ENCODE peak calls at places on chromosomes 6 and 20, in nine cellular contexts. One of them, this sample, is unnamed.

GRCh38 chr20:58372836-58373235 is 16.2 kb upstream of the VAPB start:
- DNase-seq in stomach: no peak
- DNase-seq in right atrium auricular region: no peak
- DNase-seq in colonic mucosa: no peak
- DNase-seq in aorta: no peak
- DNase-seq in psoas muscle: no peak
- DNase-seq in testis: no peak
- DNase-seq in RWPE1: no peak
- DNase-seq in heart left ventricle: no peak
- DNase-seq in this sample: no peak

GRCh38 chr6:114085206-114085605 is 114.3 kb upstream of the HDAC2 start:
- DNase-seq in RWPE1: no peak
- DNase-seq in colonic mucosa: no peak
- DNase-seq in right atrium auricular region: no peak
- DNase-seq in testis: no peak
- DNase-seq in aorta: no peak
- DNase-seq in stomach: no peak
- DNase-seq in heart left ventricle: no peak
- DNase-seq in psoas muscle: no peak
- DNase-seq in this sample: no peak

GRCh38 chr6:157035576-157035975 is 258.4 kb downstream of the ARID1B start:
- DNase-seq in psoas muscle: no peak
- DNase-seq in colonic mucosa: no peak
- DNase-seq in right atrium auricular region: no peak
- DNase-seq in heart left ventricle: no peak
- DNase-seq in RWPE1: no peak
- DNase-seq in aorta: no peak
- DNase-seq in testis: no peak
- DNase-seq in stomach: no peak
- DNase-seq in this sample: no peak

GRCh38 chr6:166997768-166998255 is 1.4 kb upstream of the CEP43 start:
- DNase-seq in testis: peak; percentile 69
- DNase-seq in psoas muscle: peak; percentile 60
- DNase-seq in stomach: peak; percentile 69
- DNase-seq in right atrium auricular region: no peak
- DNase-seq in aorta: peak; percentile 66
- DNase-seq in colonic mucosa: peak; percentile 78
- DNase-seq in heart left ventricle: no peak
- DNase-seq in RWPE1: peak; percentile 65
- DNase-seq in this sample: peak; percentile 79

GRCh38 chr6:56004421-56004820 is 129.0 kb upstream of the BMP5 start:
- DNase-seq in heart left ventricle: no peak
- DNase-seq in aorta: no peak
- DNase-seq in testis: no peak
- DNase-seq in RWPE1: peak; percentile 4
- DNase-seq in stomach: no peak
- DNase-seq in psoas muscle: no peak
- DNase-seq in colonic mucosa: no peak
- DNase-seq in right atrium auricular region: no peak
- DNase-seq in this sample: peak; percentile 40

GRCh38 chr20:45833030-45833882 is at the start of gene SNX21:
- DNase-seq in heart left ventricle: peak; percentile 93
- DNase-seq in right atrium auricular region: peak; percentile 95
- DNase-seq in RWPE1: peak; percentile 88
- DNase-seq in testis: peak; percentile 85
- DNase-seq in aorta: peak; percentile 91
- DNase-seq in colonic mucosa: peak; percentile 81
- DNase-seq in psoas muscle: peak; percentile 94
- DNase-seq in stomach: peak; percentile 77
- DNase-seq in this sample: peak; percentile 91

GRCh38 chr6:43829470-43829869 is 59.5 kb downstream of the VEGFA start:
- DNase-seq in colonic mucosa: no peak
- DNase-seq in psoas muscle: no peak
- DNase-seq in stomach: no peak
- DNase-seq in RWPE1: no peak
- DNase-seq in right atrium auricular region: no peak
- DNase-seq in aorta: no peak
- DNase-seq in testis: peak; percentile 22
- DNase-seq in heart left ventricle: no peak
- DNase-seq in this sample: no peak

GRCh38 chr20:21103582-21104465 is 2.3 kb downstream of the LINC00237 start:
- DNase-seq in heart left ventricle: no peak
- DNase-seq in stomach: no peak
- DNase-seq in testis: no peak
- DNase-seq in aorta: no peak
- DNase-seq in right atrium auricular region: no peak
- DNase-seq in psoas muscle: no peak
- DNase-seq in RWPE1: no peak
- DNase-seq in colonic mucosa: no peak
- DNase-seq in this sample: no peak

GRCh38 chr6:143501851-143502250 is 9.7 kb downstream of the FUCA2 start:
- DNase-seq in right atrium auricular region: no peak
- DNase-seq in heart left ventricle: no peak
- DNase-seq in aorta: no peak
- DNase-seq in RWPE1: no peak
- DNase-seq in testis: no peak
- DNase-seq in psoas muscle: no peak
- DNase-seq in colonic mucosa: no peak
- DNase-seq in stomach: no peak
- DNase-seq in this sample: no peak

GRCh38 chr20:33674294-33675126 is at the start of gene NECAB3:
- DNase-seq in RWPE1: peak; percentile 91
- DNase-seq in stomach: peak; percentile 90
- DNase-seq in testis: peak; percentile 89
- DNase-seq in right atrium auricular region: peak; percentile 85
- DNase-seq in psoas muscle: peak; percentile 91
- DNase-seq in heart left ventricle: peak; percentile 93
- DNase-seq in aorta: peak; percentile 87
- DNase-seq in colonic mucosa: peak; percentile 84
- DNase-seq in this sample: peak; percentile 79

GRCh38 chr20:33672426-33673114 is 1.7 kb downstream of the NECAB3 start:
- DNase-seq in RWPE1: no peak
- DNase-seq in stomach: no peak
- DNase-seq in colonic mucosa: no peak
- DNase-seq in psoas muscle: peak; percentile 46
- DNase-seq in heart left ventricle: peak; percentile 32
- DNase-seq in testis: no peak
- DNase-seq in right atrium auricular region: no peak
- DNase-seq in aorta: no peak
- DNase-seq in this sample: no peak

GRCh38 chr20:33673115-33673410 is 1.2 kb downstream of the NECAB3 start:
- DNase-seq in aorta: peak; percentile 47
- DNase-seq in heart left ventricle: no peak
- DNase-seq in RWPE1: no peak
- DNase-seq in right atrium auricular region: no peak
- DNase-seq in psoas muscle: peak; percentile 50
- DNase-seq in testis: no peak
- DNase-seq in stomach: no peak
- DNase-seq in colonic mucosa: no peak
- DNase-seq in this sample: no peak

GRCh38 chr20:33675127-33675954 is 1.1 kb upstream of the NECAB3 start:
- DNase-seq in heart left ventricle: no peak
- DNase-seq in aorta: no peak
- DNase-seq in psoas muscle: peak; percentile 66
- DNase-seq in right atrium auricular region: peak; percentile 81
- DNase-seq in stomach: no peak
- DNase-seq in testis: peak; percentile 82
- DNase-seq in colonic mucosa: no peak
- DNase-seq in RWPE1: no peak
- DNase-seq in this sample: no peak

DNA sequence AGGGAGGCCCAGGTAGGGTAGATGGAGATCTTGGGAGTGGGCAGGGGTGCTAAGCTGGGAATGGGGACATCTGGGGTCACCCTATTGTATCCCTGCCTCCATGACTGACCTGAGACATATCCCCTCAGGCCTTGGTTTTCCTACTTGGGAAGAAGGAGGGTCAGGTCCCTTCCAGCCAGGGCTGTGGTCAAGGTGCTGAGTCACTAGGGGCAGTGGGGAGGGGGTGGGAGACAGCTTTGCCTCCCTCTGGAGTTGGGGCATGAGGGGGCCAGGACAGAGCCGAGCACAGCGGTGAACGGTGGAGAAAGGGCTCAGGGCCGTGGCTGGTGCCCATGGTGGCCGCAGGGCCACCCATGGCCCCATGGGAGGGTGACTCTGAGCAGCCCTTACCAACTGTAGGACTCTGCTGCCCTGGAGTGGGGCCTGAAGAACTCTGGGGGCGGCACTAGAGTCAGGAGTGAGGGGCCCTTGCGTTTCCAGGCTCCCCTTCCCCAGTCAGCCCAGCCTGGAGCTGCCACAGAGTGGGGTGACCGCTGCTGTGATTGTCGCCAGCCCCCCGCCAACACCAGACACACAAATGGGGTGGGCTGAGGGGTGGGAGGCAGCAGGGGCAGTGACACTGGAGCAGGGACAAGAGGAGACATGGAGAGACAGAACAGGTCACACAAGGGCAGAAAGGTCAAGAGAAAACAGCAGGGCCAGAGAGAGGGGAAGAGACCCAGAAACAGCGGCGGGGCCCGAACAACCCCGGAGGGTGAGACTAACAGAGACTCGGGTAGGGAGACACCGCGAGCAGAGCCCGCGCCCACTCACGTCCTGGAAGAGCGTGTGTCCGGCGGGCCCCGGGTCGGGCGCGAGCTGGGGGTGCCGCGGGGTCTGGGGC is 576 bp downstream of the NECAB3 start:
- DNase-seq in aorta: peak; percentile 50
- DNase-seq in heart left ventricle: no peak
- DNase-seq in testis: no peak
- DNase-seq in RWPE1: peak; percentile 70
- DNase-seq in psoas muscle: peak; percentile 57
- DNase-seq in colonic mucosa: no peak
- DNase-seq in right atrium auricular region: no peak
- DNase-seq in stomach: no peak
- DNase-seq in this sample: no peak
- H3K27ac ChIP-seq in aorta: no peak overlapping the region
- H3K27ac ChIP-seq in heart left ventricle: peak overlapping the region; percentile 88
- H3K27ac ChIP-seq in testis: peak overlapping the region; percentile 92
- H3K27ac ChIP-seq in RWPE1: peak overlapping the region; percentile 84
- H3K27ac ChIP-seq in psoas muscle: peak overlapping the region; percentile 87
- H3K27ac ChIP-seq in colonic mucosa: peak overlapping the region; percentile 65
- H3K27ac ChIP-seq in right atrium auricular region: peak overlapping the region; percentile 94
- H3K27ac ChIP-seq in stomach: peak overlapping the region; percentile 90
- H3K27ac ChIP-seq in this sample: peak overlapping the region; percentile 80

GRCh38 chr20:57287007-57287810 is 20.8 kb upstream of the BMP7 start:
- DNase-seq in psoas muscle: no peak
- DNase-seq in colonic mucosa: no peak
- DNase-seq in aorta: no peak
- DNase-seq in right atrium auricular region: no peak
- DNase-seq in testis: no peak
- DNase-seq in stomach: no peak
- DNase-seq in RWPE1: no peak
- DNase-seq in heart left ventricle: no peak
- DNase-seq in this sample: no peak

GRCh38 chr20:57289401-57290177 is 23.1 kb upstream of the BMP7 start:
- DNase-seq in aorta: no peak
- DNase-seq in colonic mucosa: no peak
- DNase-seq in right atrium auricular region: no peak
- DNase-seq in stomach: no peak
- DNase-seq in psoas muscle: no peak
- DNase-seq in testis: no peak
- DNase-seq in heart left ventricle: no peak
- DNase-seq in RWPE1: no peak
- DNase-seq in this sample: no peak

GRCh38 chr20:57287901-57288300 is 21.5 kb upstream of the BMP7 start:
- DNase-seq in aorta: no peak
- DNase-seq in right atrium auricular region: no peak
- DNase-seq in testis: no peak
- DNase-seq in colonic mucosa: no peak
- DNase-seq in stomach: no peak
- DNase-seq in heart left ventricle: no peak
- DNase-seq in psoas muscle: no peak
- DNase-seq in RWPE1: no peak
- DNase-seq in this sample: no peak

GRCh38 chr20:57290178-57290484 is 23.7 kb upstream of the BMP7 start:
- DNase-seq in RWPE1: no peak
- DNase-seq in psoas muscle: no peak
- DNase-seq in right atrium auricular region: no peak
- DNase-seq in heart left ventricle: no peak
- DNase-seq in testis: no peak
- DNase-seq in stomach: no peak
- DNase-seq in colonic mucosa: no peak
- DNase-seq in aorta: no peak
- DNase-seq in this sample: no peak

GRCh38 chr20:57288676-57289075 is 22.2 kb upstream of the BMP7 start:
- DNase-seq in stomach: no peak
- DNase-seq in RWPE1: no peak
- DNase-seq in right atrium auricular region: no peak
- DNase-seq in psoas muscle: no peak
- DNase-seq in heart left ventricle: no peak
- DNase-seq in aorta: no peak
- DNase-seq in testis: peak; percentile 22
- DNase-seq in colonic mucosa: no peak
- DNase-seq in this sample: no peak
- H3K27ac ChIP-seq in stomach: no peak overlapping the region
- H3K27ac ChIP-seq in RWPE1: no peak overlapping the region
- H3K27ac ChIP-seq in right atrium auricular region: no peak overlapping the region
- H3K27ac ChIP-seq in psoas muscle: no peak overlapping the region
- H3K27ac ChIP-seq in heart left ventricle: no peak overlapping the region
- H3K27ac ChIP-seq in aorta: no peak overlapping the region
- H3K27ac ChIP-seq in testis: no peak overlapping the region
- H3K27ac ChIP-seq in colonic mucosa: no peak overlapping the region
- H3K27ac ChIP-seq in this sample: no peak overlapping the region

GRCh38 chr6:92840246-92840930 is 579.0 kb downstream of the EPHA7 start:
- DNase-seq in psoas muscle: no peak
- DNase-seq in aorta: no peak
- DNase-seq in stomach: no peak
- DNase-seq in testis: no peak
- DNase-seq in colonic mucosa: no peak
- DNase-seq in right atrium auricular region: no peak
- DNase-seq in RWPE1: no peak
- DNase-seq in heart left ventricle: no peak
- DNase-seq in this sample: no peak
- H3K27ac ChIP-seq in psoas muscle: no peak overlapping the region
- H3K27ac ChIP-seq in aorta: no peak overlapping the region
- H3K27ac ChIP-seq in stomach: no peak overlapping the region
- H3K27ac ChIP-seq in testis: no peak overlapping the region
- H3K27ac ChIP-seq in colonic mucosa: no peak overlapping the region
- H3K27ac ChIP-seq in right atrium auricular region: no peak overlapping the region
- H3K27ac ChIP-seq in RWPE1: no peak overlapping the region
- H3K27ac ChIP-seq in heart left ventricle: no peak overlapping the region
- H3K27ac ChIP-seq in this sample: no peak overlapping the region

DNA sequence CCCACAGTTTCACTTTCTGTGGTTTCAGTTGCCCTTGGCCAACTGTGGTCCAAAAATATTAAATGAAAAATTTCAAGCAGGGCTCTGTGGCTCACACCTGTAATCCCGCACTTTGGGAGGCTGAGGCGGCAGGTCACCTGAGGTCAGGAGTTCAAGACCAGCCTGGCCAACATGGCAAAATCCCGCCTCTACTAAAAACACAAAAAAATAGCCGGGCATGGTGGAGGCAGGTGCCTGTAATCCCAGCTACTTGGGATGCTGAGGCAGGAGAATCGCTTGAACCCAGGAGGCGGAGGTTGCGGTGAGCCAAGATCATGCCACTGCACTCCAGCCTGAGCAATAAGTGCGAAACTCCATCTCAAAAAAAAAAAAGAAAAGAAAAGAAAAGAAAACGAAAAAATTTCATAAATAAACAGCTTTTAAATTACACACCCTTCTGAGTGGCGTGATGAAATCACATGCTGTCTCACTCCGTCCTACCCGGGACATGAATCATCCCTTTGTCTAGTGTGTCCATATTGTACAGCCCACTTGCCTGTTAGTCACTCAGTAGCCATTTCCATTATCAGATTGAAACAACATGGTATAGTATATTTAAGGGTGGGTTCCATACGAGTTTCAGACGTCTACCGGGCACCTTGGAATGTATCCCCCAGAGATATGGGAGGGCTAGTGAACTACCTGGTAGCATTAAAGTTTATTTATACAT is 11.7 kb downstream of the PTPRK start:
- DNase-seq in colonic mucosa: no peak
- DNase-seq in heart left ventricle: no peak
- DNase-seq in stomach: no peak
- DNase-seq in right atrium auricular region: no peak
- DNase-seq in testis: no peak
- DNase-seq in RWPE1: peak; percentile 89
- DNase-seq in aorta: no peak
- DNase-seq in psoas muscle: no peak
- DNase-seq in this sample: no peak
- H3K27ac ChIP-seq in colonic mucosa: peak overlapping the region; percentile 78
- H3K27ac ChIP-seq in heart left ventricle: no peak overlapping the region
- H3K27ac ChIP-seq in stomach: peak overlapping the region; percentile 84
- H3K27ac ChIP-seq in right atrium auricular region: no peak overlapping the region
- H3K27ac ChIP-seq in testis: no peak overlapping the region
- H3K27ac ChIP-seq in RWPE1: peak overlapping the region; percentile 90
- H3K27ac ChIP-seq in aorta: no peak overlapping the region
- H3K27ac ChIP-seq in psoas muscle: no peak overlapping the region
- H3K27ac ChIP-seq in this sample: no peak overlapping the region